ENCODE peak calls at places on chromosomes 16 and 17, in five cellular contexts. B, C, Z, Y and D are unnamed samples.

GRCh38 chr16:75385507-75386152 is 47.7 kb downstream of the CFDP1 start:
- DNase-seq in B (no peak), C (peak), Z (no peak), Y (peak), D (no peak)

GRCh38 chr17:42578282-42578869 is 847 bp upstream of the PSMC3IP start:
- DNase-seq in B (peak), C (peak), Z (no peak), Y (peak), D (peak)

GRCh38 chr17:63224644-63225043 is 221.5 kb downstream of the CYB561 start:
- DNase-seq in B (no peak), C (no peak), Z (no peak), Y (no peak), D (no peak)

GRCh38 chr17:74972107-74972972 is at the start of gene HID1:
- DNase-seq in B (no peak), C (peak), Z (peak), Y (no peak), D (peak)

GRCh38 chr17:74417178-74418045 is 14.5 kb upstream of the GPRC5C start:
- DNase-seq in B (peak), C (peak), Z (no peak), Y (no peak), D (no peak)

GRCh38 chr17:4365628-4366311 is 705 bp downstream of the UBE2G1 start:
- DNase-seq in B (peak), C (peak), Z (no peak), Y (no peak), D (peak)

GRCh38 chr16:89123001-89123830 is 29.6 kb downstream of the ACSF3 start:
- DNase-seq in B (no peak), C (peak), Z (no peak), Y (no peak), D (no peak)

GRCh38 chr17:28563475-28563874 is 7.8 kb downstream of the PIGS start:
- DNase-seq in B (no peak), C (no peak), Z (no peak), Y (no peak), D (no peak)